ENCODE peak calls at places on chromosomes 13 and 19, in six cellular contexts. F is gastrocnemius medialis, G is HCT116, J is A549, I is cardiac muscle cell, Y is neural progenitor cell. U is an unnamed sample.
A peak's percentile ranks its signal among the peaks of the same experiment; 100 is the strongest.

GRCh38 chr13:59546178-59546577 is 617.5 kb downstream of the DIAPH3 start:
- DNase-seq in J (no peak), G (no peak), I (no peak), F (no peak), Y (no peak), U (no peak)

GRCh38 chr19:30634431-30634830 is 262.2 kb downstream of the ZNF536 start:
- DNase-seq in J (no peak), G (no peak), Y (no peak), I (no peak), F (no peak), U (no peak)

GRCh38 chr13:46168818-46169217 is 13.2 kb downstream of the LCP1 start:
- DNase-seq in I (no peak), J (no peak), G (no peak), F (no peak), Y (no peak), U (no peak)

GRCh38 chr13:21529102-21529893 is 70.2 kb upstream of the ZDHHC20 start:
- DNase-seq in F (no peak), I (no peak), J (no peak), Y (no peak), G (no peak), U (no peak)

GRCh38 chr13:47672245-47672975 is 328.7 kb downstream of the SUCLA2 start:
- DNase-seq in F (no peak), I (no peak), Y (no peak), J (no peak), G (no peak), U (no peak)

GRCh38 chr19:58033741-58034475 is at the start of gene ZSCAN1:
- DNase-seq in F (peak; percentile 14), I (peak; percentile 92), J (no peak), G (no peak), Y (peak; percentile 99), U (peak; percentile 90)

GRCh38 chr19:39603825-39604224 is 1.5 kb downstream of the LGALS13 start:
- DNase-seq in Y (no peak), F (no peak), G (no peak), I (no peak), J (no peak), U (no peak)

GRCh38 chr19:30360378-30361106 is 11.6 kb upstream of the ZNF536 start:
- DNase-seq in I (no peak), F (peak; percentile 14), J (no peak), G (no peak), Y (peak; percentile 62), U (no peak)

GRCh38 chr13:76965759-76966421 is 17.6 kb downstream of the ACOD1 start:
- DNase-seq in J (no peak), G (no peak), F (peak; percentile 16), Y (no peak), I (no peak), U (peak; percentile 80)

GRCh38 chr13:64234255-64234654 is 2818.6 kb upstream of the PCDH20 start:
- DNase-seq in G (no peak), F (no peak), J (no peak), Y (no peak), I (no peak), U (no peak)

GRCh38 chr19:1261863-1262686 is 7.1 kb upstream of the CIRBP start:
- DNase-seq in J (peak; percentile 26), G (no peak), F (peak; percentile 93), I (no peak), Y (peak; percentile 23), U (peak; percentile 92)

GRCh38 chr13:48504606-48505369 is 28.1 kb downstream of the RCBTB2 start:
- DNase-seq in Y (no peak), G (no peak), J (no peak), F (no peak), I (no peak), U (no peak)

GRCh38 chr13:39485314-39485700 is 117.7 kb downstream of the LHFPL6 start:
- DNase-seq in Y (no peak), J (no peak), I (no peak), F (no peak), G (no peak), U (no peak)

GRCh38 chr13:106314417-106314816 is 221.0 kb downstream of the EFNB2 start:
- DNase-seq in I (no peak), G (no peak), J (no peak), F (no peak), Y (no peak), U (no peak)

GRCh38 chr19:54160948-54161347 is 1.4 kb upstream of the LENG1 start:
- DNase-seq in G (no peak), Y (no peak), J (no peak), I (no peak), F (no peak), U (no peak)

GRCh38 chr19:54162241-54162805 is 2.8 kb upstream of the LENG1 start:
- DNase-seq in G (peak; percentile 65), J (peak; percentile 78), Y (peak; percentile 83), I (peak; percentile 93), F (peak; percentile 68), U (peak; percentile 91)

GRCh38 chr19:54164369-54165068 is 5.0 kb upstream of the LENG1 start:
- DNase-seq in G (peak; percentile 39), Y (peak; percentile 71), I (peak; percentile 70), F (no peak), J (peak; percentile 77), U (peak; percentile 86)

GRCh38 chr19:54165222-54165621 is 5.7 kb upstream of the LENG1 start:
- DNase-seq in Y (no peak), G (no peak), I (no peak), J (no peak), F (no peak), U (no peak)

DNA sequence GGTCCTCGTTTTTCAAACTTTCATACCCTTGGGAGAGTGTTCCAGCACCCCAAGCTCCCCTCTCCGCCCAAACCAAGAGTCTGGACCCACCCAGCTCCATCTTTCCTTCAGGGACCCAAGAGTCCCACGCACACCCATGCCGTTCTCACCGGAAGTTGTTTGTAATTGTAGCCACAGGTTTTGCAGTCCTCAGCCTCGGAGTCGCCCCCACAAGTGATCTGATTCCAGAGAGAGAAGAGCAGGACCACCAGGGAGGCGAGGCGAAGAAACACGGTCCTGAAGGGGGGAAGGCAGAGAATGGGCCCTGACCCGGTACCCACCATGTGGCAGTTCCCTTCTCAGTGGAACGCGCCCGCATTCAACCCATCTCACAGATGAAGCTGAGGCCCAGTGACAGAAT is 3.4 kb upstream of the LENG1 start:
- DNase-seq in J (no peak), G (no peak), F (no peak), I (no peak), Y (no peak), U (no peak)
- H3K4me1 ChIP-seq in J (peaks cover 31% of the 10 kb centered on the region), G (peaks cover 26% of the 10 kb centered on the region), F (peaks cover 23% of the 10 kb centered on the region), I (peaks cover 10% of the 10 kb centered on the region), Y (peaks cover 4% of the 10 kb centered on the region), U (no peaks in the 10 kb centered on the region)

GRCh38 chr19:10112895-10113591 is 1.6 kb downstream of the P2RY11 start:
- DNase-seq in Y (peak; percentile 62), G (no peak), F (no peak), J (no peak), I (peak; percentile 24), U (peak; percentile 65)
- H3K27ac ChIP-seq in Y (no peak overlapping the region), G (peak overlapping the region; percentile 63), F (peak overlapping the region; percentile 27), J (no peak overlapping the region), I (peak overlapping the region; percentile 51), U (no peak overlapping the region)

GRCh38 chr19:56625708-56626107 is 17.3 kb upstream of the SMIM17 start:
- DNase-seq in J (no peak), G (no peak), I (no peak), F (no peak), Y (no peak), U (no peak)
- H3K9me3 ChIP-seq in J (peaks cover 95% of the 10 kb centered on the region), G (peaks cover 11% of the 10 kb centered on the region), I (no peaks in the 10 kb centered on the region), F (no peaks in the 10 kb centered on the region), Y (no peaks in the 10 kb centered on the region), U (peaks cover 45% of the 10 kb centered on the region)

DNA sequence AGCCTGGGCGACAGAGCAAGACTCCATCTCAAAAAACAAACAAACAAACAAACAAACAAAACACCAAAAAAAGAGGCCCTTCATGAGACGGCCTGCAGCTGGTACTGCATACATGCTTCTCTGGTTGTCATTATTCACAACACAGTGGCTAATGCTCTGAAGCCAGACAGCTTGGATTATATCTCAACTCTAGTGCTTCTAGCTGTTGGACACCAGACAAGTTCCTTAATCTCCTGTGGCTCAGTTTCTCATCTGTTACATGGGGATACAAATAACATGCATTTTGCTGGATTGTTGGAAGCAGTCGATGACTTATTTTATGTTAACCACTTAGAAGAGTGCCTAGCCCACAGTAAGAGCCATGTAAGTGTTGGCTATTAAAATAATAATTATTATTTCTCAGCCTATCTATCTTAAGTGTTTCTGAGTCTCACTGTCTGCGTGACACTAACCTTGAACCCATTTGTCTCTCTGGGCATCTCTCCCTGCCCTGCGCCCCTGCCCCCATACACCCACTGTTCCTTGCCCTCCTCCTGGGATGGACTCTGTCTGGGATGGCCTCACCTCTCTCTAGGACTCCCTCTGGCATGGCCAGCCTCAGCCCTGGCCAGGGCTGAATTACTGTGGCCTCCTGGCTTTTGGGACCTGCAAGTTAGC is 3.1 kb upstream of the JUNB start:
- DNase-seq in Y (no peak), J (no peak), I (no peak), G (no peak), F (no peak), U (no peak)
- H3K4me1 ChIP-seq in Y (peaks cover 37% of the 10 kb centered on the region), J (peaks cover 68% of the 10 kb centered on the region), I (peaks cover 34% of the 10 kb centered on the region), G (peaks cover 68% of the 10 kb centered on the region), F (peaks cover 48% of the 10 kb centered on the region), U (no peaks in the 10 kb centered on the region)

GRCh38 chr13:95326695-95327094 is 25.4 kb upstream of the ABCC4 start:
- DNase-seq in J (no peak), I (no peak), Y (no peak), F (no peak), G (no peak), U (no peak)

GRCh38 chr13:95327190-95327589 is 25.9 kb upstream of the ABCC4 start:
- DNase-seq in I (no peak), F (peak; percentile 26), G (no peak), Y (no peak), J (no peak), U (no peak)

GRCh38 chr13:95325485-95325884 is 24.2 kb upstream of the ABCC4 start:
- DNase-seq in G (no peak), J (no peak), I (no peak), F (no peak), Y (no peak), U (no peak)

GRCh38 chr13:95319551-95320274 is 18.5 kb upstream of the ABCC4 start:
- DNase-seq in I (no peak), Y (no peak), F (no peak), G (no peak), J (no peak), U (no peak)

GRCh38 chr13:95323930-95324662 is 22.8 kb upstream of the ABCC4 start:
- DNase-seq in F (no peak), Y (no peak), J (no peak), G (no peak), I (no peak), U (no peak)
- H3K27ac ChIP-seq in F (no peak overlapping the region), Y (no peak overlapping the region), J (no peak overlapping the region), G (no peak overlapping the region), I (no peak overlapping the region), U (no peak overlapping the region)

DNA sequence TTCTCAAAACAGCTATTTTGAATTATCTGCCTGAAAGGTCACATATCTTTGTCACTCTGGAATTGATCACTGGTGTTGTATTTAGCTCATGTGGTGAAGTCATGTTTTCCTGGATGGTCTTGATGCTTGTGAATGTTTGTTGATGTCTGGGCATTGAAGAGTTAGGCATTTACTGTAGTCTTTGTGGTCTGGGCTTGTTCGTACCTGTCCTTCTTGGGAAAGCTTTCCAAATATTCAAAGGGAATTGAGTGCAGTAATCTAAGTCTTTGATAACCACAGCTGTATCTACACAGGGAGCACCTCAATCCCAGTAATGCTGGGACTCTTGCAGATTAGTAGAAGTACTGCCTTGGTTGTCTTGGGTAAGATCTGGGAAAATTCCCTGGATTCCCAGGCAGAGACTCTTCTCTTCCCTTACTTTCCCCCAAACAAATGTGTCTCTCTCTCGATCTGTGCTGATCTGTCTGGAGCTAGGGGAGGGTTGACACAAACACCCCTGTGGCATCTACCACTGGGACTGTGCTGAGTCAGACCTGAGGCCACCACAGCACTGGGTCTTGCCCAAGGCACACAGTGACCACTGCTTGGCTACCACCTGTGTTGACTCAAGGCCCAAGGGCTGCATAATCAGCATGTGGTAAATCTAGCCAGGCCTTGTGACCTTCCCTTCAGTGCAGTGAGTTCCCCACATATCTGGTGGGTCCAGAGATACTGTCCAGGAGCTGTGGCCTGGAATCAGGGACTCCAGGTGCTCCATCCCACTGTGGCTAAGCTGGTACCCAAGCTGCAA is 5.5 kb upstream of the CYP4F3 start:
- DNase-seq in Y (no peak), J (no peak), F (no peak), G (no peak), I (no peak), U (no peak)
- H3K9me3 ChIP-seq in Y (peaks cover 23% of the 10 kb centered on the region), J (no peaks in the 10 kb centered on the region), F (no peaks in the 10 kb centered on the region), G (no peaks in the 10 kb centered on the region), I (peaks cover 3% of the 10 kb centered on the region), U (peaks cover 2% of the 10 kb centered on the region)